ENCODE peak calls at places on chromosome 21, in nine cellular contexts. N is activated naive CD4-positive, alpha-beta T cell; X is stimulated activated CD4-positive, alpha-beta T cell treated with anti-CD3 and anti-CD28 coated beads, Interleukin-2, amount 100 ng/mL, for 48 hours; Q is RWPE1; S is heart left ventricle; L is sciatic nerve; Z is neural crest cell; P is heart right ventricle; K is natural killer cell. U is an unnamed sample.

GRCh38 chr21:43966946-43967512 is 45.1 kb upstream of the TRAPPC10 start:
- DNase-seq in N (no peak), X (no peak), Q (no peak), S (no peak), L (no peak), Z (no peak), P (no peak), K (no peak), U (no peak)

GRCh38 chr21:43273016-43273707 is 104.4 kb downstream of the CRYAA start:
- DNase-seq in N (no peak), X (no peak), Q (no peak), S (peak; percentile 10), L (no peak), Z (no peak), P (no peak), K (no peak), U (no peak)

GRCh38 chr21:35400233-35400939 is 351.3 kb upstream of the RUNX1 start:
- DNase-seq in N (no peak), X (peak; percentile 20), Q (peak; percentile 62), S (no peak), L (no peak), Z (no peak), P (no peak), K (peak; percentile 15), U (peak; percentile 74)

GRCh38 chr21:45473496-45474322 is 68.5 kb downstream of the SLC19A1 start:
- DNase-seq in N (no peak), X (no peak), Q (no peak), S (no peak), L (no peak), Z (no peak), P (no peak), K (no peak), U (no peak)

GRCh38 chr21:18602711-18603110 is 199.1 kb upstream of the TMPRSS15 start:
- DNase-seq in N (no peak), X (no peak), Q (no peak), S (no peak), L (no peak), Z (no peak), P (no peak), K (no peak), U (no peak)

GRCh38 chr21:23686737-23687136 is 1920.5 kb downstream of the MRPL39 start:
- DNase-seq in N (no peak), X (no peak), Q (no peak), S (no peak), L (no peak), Z (no peak), P (no peak), K (no peak), U (no peak)

GRCh38 chr21:35476616-35477395 is 427.7 kb upstream of the RUNX1 start:
- DNase-seq in N (no peak), X (no peak), Q (no peak), S (no peak), L (no peak), Z (no peak), P (no peak), K (no peak), U (peak; percentile 7)

GRCh38 chr21:43590220-43590619 is 69.1 kb downstream of the HSF2BP start:
- DNase-seq in N (no peak), X (no peak), Q (no peak), S (no peak), L (no peak), Z (no peak), P (no peak), K (no peak), U (peak; percentile 80)

GRCh38 chr21:39373634-39374033 is 24.7 kb upstream of the HMGN1 start:
- DNase-seq in N (no peak), X (no peak), Q (peak; percentile 30), S (no peak), L (no peak), Z (no peak), P (no peak), K (no peak), U (peak; percentile 39)

GRCh38 chr21:46468110-46468774 is 9.6 kb downstream of the DIP2A start:
- DNase-seq in N (no peak), X (no peak), Q (no peak), S (no peak), L (no peak), Z (no peak), P (no peak), K (no peak), U (no peak)

GRCh38 chr21:41707231-41707988 is 59.4 kb downstream of the RIPK4 start:
- DNase-seq in N (no peak), X (no peak), Q (peak; percentile 61), S (no peak), L (no peak), Z (no peak), P (no peak), K (no peak), U (peak; percentile 79)

GRCh38 chr21:33976082-33976979 is 60.7 kb upstream of the ATP5PO start:
- DNase-seq in N (no peak), X (peak; percentile 54), Q (peak; percentile 94), S (peak; percentile 63), L (no peak), Z (no peak), P (peak; percentile 35), K (peak; percentile 26), U (peak; percentile 92)

GRCh38 chr21:32565856-32566465 is 19.4 kb downstream of the TCP10L start:
- DNase-seq in N (no peak), X (no peak), Q (no peak), S (no peak), L (no peak), Z (no peak), P (no peak), K (no peak), U (no peak)

GRCh38 chr21:44844256-44844655 is 26.4 kb upstream of the SUMO3 start:
- DNase-seq in N (no peak), X (no peak), Q (no peak), S (no peak), L (no peak), Z (no peak), P (no peak), K (no peak), U (no peak)

U was measured in MCF 10A.